ENCODE peak calls at places on chromosomes 12 and 14, in ten cellular contexts. V is GM20000, Z is GM06990, R is astrocyte of the spinal cord, G is mammary epithelial cell, D is left ventricle myocardium inferior, N is Panc1, T is ovary, P is HFF-Myc, J is prostate gland. C is an unnamed sample.

GRCh38 chr14:75369506-75369905 is 58.3 kb upstream of the JDP2 start:
- DNase-seq in R (no peak), V (no peak), T (no peak), J (no peak), P (no peak), G (no peak), D (peak; percentile 24), N (no peak), Z (no peak), C (no peak)

GRCh38 chr14:100965296-100965695 is 61.8 kb upstream of the RTL1 start:
- DNase-seq in D (no peak), J (no peak), Z (no peak), R (no peak), G (peak; percentile 47), V (no peak), N (no peak), T (no peak), P (no peak), C (no peak)

GRCh38 chr12:43104524-43104923 is 447.5 kb downstream of the ADAMTS20 start:
- DNase-seq in D (no peak), G (peak; percentile 35), J (no peak), V (no peak), N (no peak), Z (no peak), P (peak; percentile 40), T (no peak), R (peak; percentile 90), C (no peak)

GRCh38 chr14:30573203-30573814 is 14.4 kb downstream of the G2E3 start:
- DNase-seq in N (no peak), T (no peak), R (peak; percentile 59), P (no peak), D (no peak), J (no peak), V (no peak), Z (no peak), G (peak; percentile 73), C (no peak)

GRCh38 chr12:111248981-111249380 is 119.9 kb downstream of the PHETA1 start:
- DNase-seq in P (no peak), G (peak; percentile 28), J (no peak), D (no peak), N (no peak), V (no peak), Z (no peak), R (no peak), T (no peak), C (no peak)

GRCh38 chr12:3238196-3238595 is 161.0 kb downstream of the TSPAN9 start:
- DNase-seq in V (no peak), R (no peak), P (no peak), D (no peak), T (no peak), G (no peak), Z (no peak), J (no peak), N (no peak), C (no peak)

GRCh38 chr12:65121049-65121955 is at the start of gene WIF1:
- DNase-seq in N (no peak), R (no peak), Z (peak; percentile 30), J (peak; percentile 39), D (no peak), P (no peak), G (peak; percentile 37), V (peak; percentile 47), T (no peak), C (peak; percentile 18)

GRCh38 chr14:83356080-83356479 is 1822.4 kb upstream of the SEL1L start:
- DNase-seq in G (no peak), Z (no peak), R (no peak), V (no peak), D (no peak), T (no peak), J (no peak), N (no peak), P (no peak), C (no peak)

GRCh38 chr12:64674367-64674922 is 64.2 kb downstream of the RASSF3 start:
- DNase-seq in D (no peak), N (no peak), T (no peak), G (no peak), Z (no peak), R (no peak), V (no peak), J (no peak), P (no peak), C (peak; percentile 41)

GRCh38 chr14:100267990-100268389 is 29.0 kb downstream of the YY1 start:
- DNase-seq in P (no peak), V (no peak), N (no peak), J (no peak), T (no peak), Z (no peak), R (no peak), D (no peak), G (no peak), C (no peak)

GRCh38 chr14:67480011-67480410 is 8.5 kb downstream of the TMEM229B start:
- DNase-seq in V (no peak), D (no peak), N (no peak), Z (no peak), P (no peak), J (no peak), R (no peak), T (no peak), G (no peak), C (no peak)

GRCh38 chr14:96662116-96662901 is 134.9 kb upstream of the VRK1 start:
- DNase-seq in G (no peak), T (no peak), P (no peak), Z (no peak), V (no peak), D (no peak), J (no peak), R (no peak), N (no peak), C (no peak)

GRCh38 chr14:53929871-53930685 is 26.5 kb downstream of the BMP4 start:
- DNase-seq in T (peak; percentile 39), R (no peak), D (no peak), Z (no peak), N (peak; percentile 4), P (no peak), V (peak; percentile 35), G (peak; percentile 27), J (peak; percentile 38), C (peak; percentile 55)
- TF ChIP-seq CTCF in T (peak; percentile 28), R (peak; percentile 56), D (peak; percentile 54), Z (peak; percentile 84), N (peak; percentile 68), P (peak; percentile 62), V (peak; percentile 50), G (peak; percentile 68), J (peak; percentile 58), C (peak; percentile 64)

DNA sequence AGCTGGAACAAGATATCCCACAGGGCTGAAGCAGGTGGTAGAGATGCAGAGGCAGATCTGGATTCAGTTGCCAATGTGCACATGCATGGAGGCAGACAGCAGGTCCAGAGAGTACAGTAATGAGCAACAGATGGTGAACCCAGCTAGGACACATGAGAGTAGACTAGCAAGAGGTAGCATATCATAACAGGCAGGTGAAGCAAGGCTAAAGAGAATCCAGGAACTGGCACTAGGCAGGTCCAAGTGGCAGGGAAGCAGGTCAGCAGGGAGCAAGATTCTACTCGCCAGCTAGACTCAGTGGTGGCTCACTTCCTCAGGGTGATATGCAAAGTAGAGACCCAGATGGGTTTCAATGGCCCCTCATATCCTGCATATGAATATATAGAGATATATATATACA is 15.3 kb upstream of the MYF6 start:
- DNase-seq in R (no peak), Z (no peak), P (no peak), V (no peak), J (no peak), N (no peak), G (no peak), D (no peak), T (no peak), C (peak; percentile 21)
- TF ChIP-seq CTCF in R (no peak), Z (no peak), P (no peak), V (no peak), J (no peak), N (no peak), G (no peak), D (no peak), T (no peak), C (no peak)

DNA sequence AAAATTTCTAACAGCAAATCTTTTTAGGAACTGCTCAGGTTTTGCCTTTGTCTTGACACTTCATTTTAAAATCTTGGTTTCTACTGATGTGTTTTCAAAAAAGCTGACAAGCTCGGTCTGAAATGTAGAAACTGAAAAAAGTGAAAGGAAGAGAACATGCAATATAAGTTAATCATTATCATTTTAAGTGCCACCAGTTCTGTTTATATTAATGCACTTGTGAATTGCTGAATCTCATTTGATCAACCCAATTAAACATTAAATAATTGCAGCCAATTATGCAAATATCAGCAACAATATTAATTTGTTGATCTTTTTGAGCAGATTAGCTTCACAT is 133.8 kb downstream of the BCAT1 start:
- DNase-seq in T (no peak), J (no peak), R (no peak), D (no peak), V (no peak), N (no peak), Z (no peak), G (no peak), P (no peak), C (no peak)
- TF ChIP-seq CTCF in T (no peak), J (no peak), R (no peak), D (no peak), V (no peak), N (no peak), Z (no peak), G (no peak), P (no peak), C (no peak)

GRCh38 chr12:24591079-24591626 is 357.7 kb downstream of the BCAT1 start:
- DNase-seq in V (no peak), J (no peak), T (no peak), D (no peak), Z (no peak), G (no peak), R (no peak), N (no peak), P (no peak), C (no peak)

GRCh38 chr12:24599737-24600136 is 349.2 kb downstream of the BCAT1 start:
- DNase-seq in G (no peak), V (no peak), R (no peak), T (no peak), Z (no peak), J (no peak), P (no peak), N (no peak), D (no peak), C (no peak)

GRCh38 chr12:24592048-24592447 is 356.9 kb downstream of the BCAT1 start:
- DNase-seq in D (no peak), J (no peak), V (no peak), G (no peak), P (no peak), N (no peak), T (no peak), Z (no peak), R (no peak), C (no peak)

GRCh38 chr12:24596768-24597388 is 352.0 kb downstream of the BCAT1 start:
- DNase-seq in P (no peak), G (peak; percentile 20), J (no peak), N (peak; percentile 51), R (peak; percentile 57), D (no peak), Z (no peak), T (no peak), V (peak; percentile 17), C (peak; percentile 33)

DNA sequence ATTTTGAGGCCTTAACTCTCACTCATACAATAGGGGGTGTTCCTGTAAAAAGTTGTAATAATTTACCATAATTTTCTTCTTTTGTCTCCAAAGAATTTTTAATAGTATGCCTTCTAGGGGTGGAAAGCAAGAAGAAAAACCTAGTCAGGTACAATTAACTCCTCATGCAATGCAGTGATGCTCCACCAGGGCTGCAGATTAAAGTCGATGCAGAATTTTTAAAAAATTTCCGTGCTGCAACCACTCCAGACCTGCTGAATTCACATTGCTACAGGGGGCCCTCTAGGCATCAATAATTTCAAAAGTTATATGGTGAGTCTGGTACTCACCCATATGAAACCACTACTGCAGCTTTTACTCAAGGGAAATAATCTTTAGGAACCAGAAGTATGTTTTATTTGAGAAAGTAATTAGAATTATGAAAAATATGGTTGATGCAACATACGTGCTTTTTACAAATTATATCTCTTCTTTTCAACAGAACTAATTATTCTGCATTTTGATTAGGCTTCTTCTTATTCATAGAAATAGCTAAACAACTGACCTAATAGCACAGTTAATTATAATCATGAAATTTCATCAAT is 353.2 kb downstream of the BCAT1 start:
- DNase-seq in T (no peak), G (no peak), V (no peak), Z (no peak), R (peak; percentile 26), N (no peak), J (no peak), P (no peak), D (no peak), C (no peak)
- TF ChIP-seq CTCF in T (no peak), G (peak; percentile 17), V (no peak), Z (peak; percentile 34), R (peak; percentile 50), N (peak; percentile 63), J (no peak), P (peak; percentile 27), D (peak; percentile 23), C (peak; percentile 10)